ENCODE peak calls at places on chromosomes 7 and 10, in six cellular contexts. M is DND-41, Y is neural progenitor cell, K is Karpas-422, U is HCT116, L is IMR-90. Q is an unnamed sample.

GRCh38 chr7:16914771-16915170 is 33.0 kb upstream of the AGR3 start:
- DNase-seq in M (no peak), Y (no peak), U (no peak), L (no peak), K (no peak), Q (no peak)

GRCh38 chr10:84946984-84947383 is 618.6 kb downstream of the CCSER2 start:
- DNase-seq in M (no peak), K (no peak), L (no peak), Y (no peak), U (no peak), Q (no peak)

GRCh38 chr7:74627699-74628411 is 29.7 kb upstream of the GTF2I start:
- DNase-seq in L (peak), Y (peak), K (no peak), U (no peak), M (peak), Q (peak)

GRCh38 chr10:58967551-58968418 is 208.7 kb upstream of the PHYHIPL start:
- DNase-seq in U (no peak), L (no peak), K (no peak), M (no peak), Y (peak), Q (no peak)

GRCh38 chr7:83036130-83036529 is 126.6 kb downstream of the PCLO start:
- DNase-seq in K (no peak), U (no peak), M (no peak), Y (no peak), L (no peak), Q (no peak)

GRCh38 chr7:96949766-96950165 is 55.6 kb upstream of the DLX6 start:
- DNase-seq in M (no peak), L (no peak), Y (no peak), K (no peak), U (no peak), Q (no peak)

GRCh38 chr10:133154411-133154810 is 5.6 kb upstream of the KNDC1 start:
- DNase-seq in K (no peak), Y (no peak), L (no peak), U (no peak), M (no peak), Q (no peak)

GRCh38 chr10:124607693-124608092 is 136.5 kb downstream of the FAM53B start:
- DNase-seq in Y (no peak), M (no peak), U (no peak), K (no peak), L (no peak), Q (no peak)

GRCh38 chr10:73589538-73590126 is 1.5 kb downstream of the USP54 start:
- DNase-seq in U (no peak), M (no peak), L (peak), Y (no peak), K (no peak), Q (no peak)

GRCh38 chr10:60914676-60915075 is 29.3 kb downstream of the RHOBTB1 start:
- DNase-seq in M (no peak), K (no peak), Y (no peak), U (no peak), L (peak), Q (no peak)

GRCh38 chr10:5971886-5972285 is 5.5 kb downstream of the IL15RA start:
- DNase-seq in U (no peak), M (no peak), L (no peak), Y (no peak), K (no peak), Q (no peak)

GRCh38 chr10:5958077-5958476 is 19.3 kb downstream of the IL15RA start:
- DNase-seq in K (no peak), U (no peak), M (no peak), L (peak), Y (no peak), Q (no peak)

GRCh38 chr7:27586825-27587224 is 75.9 kb downstream of the HIBADH start:
- DNase-seq in K (peak), U (no peak), Y (peak), M (no peak), L (no peak), Q (no peak)

GRCh38 chr7:108441392-108441955 is 14.8 kb downstream of the NRCAM start:
- DNase-seq in L (no peak), Y (no peak), U (no peak), K (no peak), M (no peak), Q (no peak)

GRCh38 chr7:151410405-151411390 is 860 bp upstream of the WDR86 start:
- DNase-seq in M (no peak), U (no peak), Y (peak), K (no peak), L (no peak), Q (no peak)

GRCh38 chr10:123858039-123858740 is 33.4 kb downstream of the CPXM2 start:
- DNase-seq in U (no peak), L (no peak), M (no peak), K (no peak), Y (no peak), Q (no peak)

GRCh38 chr10:71138126-71138860 is 74.1 kb upstream of the UNC5B start:
- DNase-seq in L (no peak), Y (no peak), U (no peak), K (no peak), M (no peak), Q (no peak)

GRCh38 chr7:149772236-149772820 is 1.1 kb downstream of the ZNF467 start:
- DNase-seq in U (no peak), Y (peak), L (no peak), M (peak), K (no peak), Q (no peak)

GRCh38 chr10:104910712-104911111 is 269.6 kb downstream of the SORCS3 start:
- DNase-seq in K (no peak), M (no peak), U (no peak), Y (no peak), L (no peak), Q (no peak)

GRCh38 chr10:22315455-22316285 is 518 bp upstream of the COMMD3 start:
- DNase-seq in K (peak), L (no peak), Y (no peak), U (no peak), M (no peak), Q (no peak)

GRCh38 chr7:155218276-155219153 is 79.2 kb upstream of the INSIG1 start:
- DNase-seq in L (no peak), Y (no peak), K (no peak), U (no peak), M (no peak), Q (no peak)

GRCh38 chr10:47457826-47458225 is 26.1 kb downstream of the ANXA8 start:
- DNase-seq in K (no peak), U (no peak), L (no peak), Y (no peak), M (no peak), Q (no peak)

GRCh38 chr10:11176746-11177145 is 159.1 kb downstream of the CELF2 start:
- DNase-seq in M (peak), Y (no peak), U (no peak), L (no peak), K (no peak), Q (no peak)

GRCh38 chr10:107340345-107340744 is 175.8 kb upstream of the SORCS1 start:
- DNase-seq in Y (no peak), U (no peak), M (no peak), L (no peak), K (no peak), Q (no peak)

GRCh38 chr10:43408331-43408709 is 666 bp downstream of the HNRNPF start:
- DNase-seq in K (no peak), Y (peak), M (no peak), U (no peak), L (no peak), Q (no peak)

GRCh38 chr10:43409385-43410109 is 561 bp upstream of the HNRNPF start:
- DNase-seq in Y (no peak), K (peak), U (no peak), M (peak), L (no peak), Q (no peak)

GRCh38 chr10:43411536-43411935 is 2.5 kb upstream of the HNRNPF start:
- DNase-seq in M (no peak), K (no peak), L (no peak), U (no peak), Y (no peak), Q (no peak)

GRCh38 chr10:43408710-43409384 is at the start of gene HNRNPF:
- DNase-seq in K (peak), L (peak), U (peak), Y (peak), M (peak), Q (no peak)

DNA sequence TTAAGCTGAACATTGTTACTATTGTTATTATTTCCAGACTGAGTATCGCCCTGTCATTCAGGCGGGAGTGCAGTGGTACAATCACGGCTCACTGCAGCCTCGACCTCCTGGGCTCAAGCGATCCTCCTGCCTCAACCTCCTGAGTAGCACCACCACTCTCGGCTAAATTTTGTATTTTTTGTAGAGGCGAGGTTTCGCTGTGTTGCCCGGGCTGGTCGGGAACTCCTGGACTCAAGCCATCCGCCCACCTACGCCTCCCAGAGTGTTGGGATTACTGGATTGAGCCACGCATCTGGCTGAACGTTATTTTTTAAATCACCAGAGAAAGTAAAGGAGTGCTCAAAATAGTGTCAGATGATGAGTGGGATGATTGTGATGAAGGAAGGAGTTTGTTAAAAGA is 1.4 kb upstream of the HNRNPF start:
- DNase-seq in Y (no peak), L (no peak), K (no peak), M (no peak), U (no peak), Q (no peak)
- H3K9ac ChIP-seq in Y (no peak), L (no peak), K (peak), M (peak), U (peak), Q (no peak)

DNA sequence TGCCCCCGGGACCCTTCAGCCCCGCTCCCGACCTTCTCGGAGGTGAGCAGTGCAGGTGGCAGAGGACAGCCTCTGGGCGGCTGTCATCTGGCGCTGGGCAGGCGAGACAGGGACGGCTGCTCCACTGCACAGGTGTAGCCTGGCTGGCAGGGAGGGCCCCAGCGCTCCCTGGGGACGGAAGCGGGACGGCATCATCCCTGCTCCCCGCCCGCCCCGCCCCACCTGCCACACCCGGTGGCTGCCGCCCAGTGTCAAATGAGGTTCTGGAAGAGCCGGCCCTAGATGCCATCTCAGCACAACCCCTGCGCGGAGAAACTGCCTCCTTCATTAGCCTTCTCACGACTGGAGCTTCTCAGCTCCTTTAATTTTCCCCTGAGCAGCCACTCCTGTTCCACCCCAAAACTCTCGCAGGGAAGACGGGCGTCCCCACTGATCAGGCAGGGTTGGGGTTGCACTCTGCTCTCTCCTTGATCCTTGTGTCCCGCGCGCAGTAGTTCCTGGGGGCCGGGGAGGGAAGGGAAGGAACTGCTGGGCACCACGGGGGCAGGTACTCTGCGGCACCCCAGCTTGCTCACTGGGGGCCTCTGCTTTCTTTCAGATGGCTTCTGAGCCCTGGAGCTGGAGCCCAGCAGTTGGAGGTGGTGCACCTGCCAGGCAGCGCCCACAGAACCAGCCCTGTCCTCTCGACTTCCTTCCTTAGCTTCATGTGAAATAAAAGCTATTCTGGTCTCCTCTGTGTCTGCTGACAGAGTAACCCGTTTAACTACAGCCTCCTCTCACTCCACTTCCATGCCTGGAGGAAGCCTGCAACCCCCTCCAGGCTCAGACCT is 12.0 kb downstream of the PLAC9 start:
- DNase-seq in L (no peak), Y (no peak), M (peak), U (peak), K (peak), Q (no peak)
- H3K9ac ChIP-seq in L (no peak), Y (no peak), M (no peak), U (peak), K (no peak), Q (no peak)

GRCh38 chr7:112132123-112132694 is 74.0 kb downstream of the DOCK4 start:
- DNase-seq in Y (peak), L (no peak), M (no peak), U (no peak), K (no peak), Q (no peak)
- H3K9ac ChIP-seq in Y (no peak), L (no peak), M (no peak), U (no peak), K (no peak), Q (no peak)

GRCh38 chr10:108560488-108560887 is 1362.8 kb downstream of the XPNPEP1 start:
- DNase-seq in U (no peak), L (no peak), M (no peak), Y (no peak), K (no peak), Q (no peak)
- H3K9ac ChIP-seq in U (no peak), L (no peak), M (no peak), Y (no peak), K (no peak), Q (no peak)

GRCh38 chr7:22860337-22860736 is 37.7 kb upstream of the TOMM7 start:
- DNase-seq in U (no peak), Y (no peak), L (no peak), K (peak), M (no peak), Q (no peak)

GRCh38 chr7:22856437-22856836 is 33.8 kb upstream of the TOMM7 start:
- DNase-seq in U (no peak), L (no peak), M (no peak), Y (no peak), K (no peak), Q (no peak)

GRCh38 chr7:22859676-22860290 is 37.1 kb upstream of the TOMM7 start:
- DNase-seq in M (no peak), K (peak), U (no peak), L (no peak), Y (no peak), Q (no peak)

GRCh38 chr7:22858640-22859561 is 36.3 kb upstream of the TOMM7 start:
- DNase-seq in L (peak), Y (no peak), U (peak), M (no peak), K (peak), Q (no peak)

GRCh38 chr7:22858274-22858639 is 35.6 kb upstream of the TOMM7 start:
- DNase-seq in L (no peak), U (no peak), Y (no peak), M (no peak), K (no peak), Q (no peak)
- H3K9ac ChIP-seq in L (no peak), U (peak), Y (no peak), M (no peak), K (no peak), Q (no peak)

DNA sequence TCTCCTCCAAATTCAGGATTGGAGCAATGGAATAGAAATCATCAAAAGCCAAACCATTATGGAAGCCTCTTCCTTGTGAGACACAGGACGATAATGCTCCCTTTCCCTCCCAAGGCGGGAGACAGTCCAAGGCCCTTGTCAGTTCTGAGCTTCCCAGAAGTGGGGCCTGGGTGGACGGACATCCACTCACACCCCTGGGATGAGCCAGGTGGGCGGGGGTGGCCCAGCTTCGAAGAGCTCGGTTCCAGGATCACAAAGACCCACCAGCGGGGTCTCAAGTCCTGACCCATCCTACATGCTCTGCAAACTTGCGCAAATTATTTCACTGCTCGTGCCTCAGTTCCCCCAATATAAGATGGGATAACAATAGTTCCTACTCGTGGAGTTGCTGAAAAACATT is 10.1 kb upstream of the FOXL3 start:
- DNase-seq in Y (no peak), U (no peak), M (no peak), L (no peak), K (no peak), Q (no peak)
- H3K9ac ChIP-seq in Y (no peak), U (no peak), M (no peak), L (no peak), K (no peak), Q (no peak)